ENCODE peak calls at places on chromosomes 7 and 10, in six cellular contexts. M is small intestine; L is CD4-positive, alpha-beta memory T cell; Q is cardiac muscle cell; V is PC-9; F is trophoblast cell. E is an unnamed sample.
A peak's percentile ranks its signal among the peaks of the same experiment; 100 is the strongest.

GRCh38 chr10:106557951-106558733 is 606.4 kb downstream of the SORCS1 start:
- DNase-seq in M (no peak), L (no peak), Q (peak; percentile 50), V (no peak), F (no peak), E (peak; percentile 26)

GRCh38 chr7:136079478-136079892 is 102.3 kb upstream of the MTPN start:
- DNase-seq in M (no peak), L (no peak), Q (no peak), V (no peak), F (no peak), E (no peak)

GRCh38 chr10:5551531-5552375 is 27.0 kb downstream of the CALML3 start:
- DNase-seq in M (peak; percentile 85), L (no peak), Q (no peak), V (peak; percentile 92), F (peak; percentile 55), E (peak; percentile 95)

GRCh38 chr7:143385891-143386781 is 5.0 kb downstream of the ZYX start:
- DNase-seq in M (no peak), L (peak; percentile 56), Q (peak; percentile 68), V (no peak), F (peak; percentile 33), E (no peak)

GRCh38 chr10:86668297-86669165 is at the start of gene LDB3:
- DNase-seq in M (peak; percentile 28), L (no peak), Q (peak; percentile 40), V (peak; percentile 73), F (no peak), E (no peak)

GRCh38 chr7:137360087-137360679 is 16.6 kb upstream of the PTN start:
- DNase-seq in M (no peak), L (no peak), Q (no peak), V (no peak), F (no peak), E (no peak)

GRCh38 chr10:62046522-62047239 is 145.2 kb downstream of the ARID5B start:
- DNase-seq in M (no peak), L (peak; percentile 35), Q (peak; percentile 95), V (no peak), F (peak; percentile 63), E (peak; percentile 54)

GRCh38 chr10:22605168-22605567 is 109.2 kb downstream of the PIP4K2A start:
- DNase-seq in M (no peak), L (no peak), Q (peak; percentile 88), V (no peak), F (peak; percentile 44), E (peak; percentile 83)

GRCh38 chr7:26624839-26625238 is 239.6 kb downstream of the SKAP2 start:
- DNase-seq in M (no peak), L (no peak), Q (no peak), V (no peak), F (no peak), E (no peak)

GRCh38 chr7:16647435-16647960 is 1.5 kb downstream of the BZW2 start:
- DNase-seq in M (no peak), L (no peak), Q (no peak), V (no peak), F (no peak), E (no peak)

DNA sequence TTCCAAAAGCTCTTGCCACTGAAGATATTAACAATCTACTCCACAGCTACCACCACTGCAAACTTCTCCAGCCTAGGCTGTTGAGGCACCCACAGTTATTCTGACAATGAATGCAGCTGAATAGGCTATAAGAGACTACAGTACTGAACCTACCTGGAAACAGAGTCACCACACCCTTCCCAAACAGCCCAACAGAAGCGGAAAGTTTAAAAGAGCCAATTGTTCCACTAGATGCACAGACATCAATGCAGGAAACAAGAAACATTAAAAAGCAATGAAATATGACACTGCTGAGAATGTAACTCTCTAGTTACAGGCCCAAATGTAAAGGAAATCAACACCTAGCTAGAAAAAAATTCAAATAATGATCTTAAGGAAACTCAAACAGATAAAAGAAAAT is 64.5 kb upstream of the PLA2G12B start:
- DNase-seq in M (no peak), L (no peak), Q (no peak), V (no peak), F (no peak), E (no peak)
- H3K36me3 ChIP-seq in M (no peaks in the 10 kb centered on the region), L (peaks cover 16% of the 10 kb centered on the region), Q (peaks cover 47% of the 10 kb centered on the region), V (peaks cover 18% of the 10 kb centered on the region), F (peaks cover 9% of the 10 kb centered on the region), E (peaks cover 13% of the 10 kb centered on the region)

GRCh38 chr7:155951554-155952158 is 139.4 kb upstream of the SHH start:
- DNase-seq in M (peak; percentile 97), L (no peak), Q (peak; percentile 63), V (peak; percentile 94), F (peak; percentile 97), E (peak; percentile 98)
- H3K4me3 ChIP-seq in M (no peak overlapping the region), L (no peak overlapping the region), Q (no peak overlapping the region), V (peak overlapping the region; percentile 45), F (no peak overlapping the region), E (no peak overlapping the region)

DNA sequence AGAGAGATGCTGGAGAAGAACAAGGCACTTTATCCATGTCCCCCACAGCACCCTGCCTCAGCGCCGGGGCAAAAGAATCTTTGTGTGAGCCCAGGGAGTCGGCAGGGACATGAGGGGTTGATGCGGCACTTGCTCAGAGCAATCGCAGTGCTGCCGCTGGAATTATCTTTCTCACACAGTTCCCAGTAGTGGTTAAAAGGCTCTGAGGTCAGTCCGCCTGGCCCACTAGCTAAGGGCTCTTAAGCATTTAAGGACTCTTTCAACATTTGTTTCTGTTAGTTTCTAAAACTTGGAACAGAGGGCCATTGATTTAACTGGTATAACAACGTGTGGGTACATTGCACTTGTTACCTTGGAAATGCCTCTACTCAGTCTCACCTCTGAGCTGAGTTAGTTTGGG is 208.0 kb upstream of the C7orf33 start:
- DNase-seq in M (no peak), L (no peak), Q (no peak), V (no peak), F (no peak), E (no peak)
- H3K36me3 ChIP-seq in M (no peaks in the 10 kb centered on the region), L (no peaks in the 10 kb centered on the region), Q (no peaks in the 10 kb centered on the region), V (no peaks in the 10 kb centered on the region), F (peaks cover 23% of the 10 kb centered on the region), E (no peaks in the 10 kb centered on the region)

GRCh38 chr10:16811292-16811691 is 5.9 kb downstream of the RSU1 start:
- DNase-seq in M (no peak), L (no peak), Q (no peak), V (no peak), F (no peak), E (no peak)

GRCh38 chr10:16816142-16816541 is 1.1 kb downstream of the RSU1 start:
- DNase-seq in M (no peak), L (no peak), Q (no peak), V (no peak), F (peak; percentile 80), E (no peak)

GRCh38 chr10:16814081-16814480 is 3.1 kb downstream of the RSU1 start:
- DNase-seq in M (no peak), L (no peak), Q (no peak), V (no peak), F (no peak), E (no peak)

GRCh38 chr10:16809074-16809718 is 8.0 kb downstream of the RSU1 start:
- DNase-seq in M (peak; percentile 27), L (peak; percentile 38), Q (peak; percentile 68), V (no peak), F (peak; percentile 61), E (peak; percentile 30)

DNA sequence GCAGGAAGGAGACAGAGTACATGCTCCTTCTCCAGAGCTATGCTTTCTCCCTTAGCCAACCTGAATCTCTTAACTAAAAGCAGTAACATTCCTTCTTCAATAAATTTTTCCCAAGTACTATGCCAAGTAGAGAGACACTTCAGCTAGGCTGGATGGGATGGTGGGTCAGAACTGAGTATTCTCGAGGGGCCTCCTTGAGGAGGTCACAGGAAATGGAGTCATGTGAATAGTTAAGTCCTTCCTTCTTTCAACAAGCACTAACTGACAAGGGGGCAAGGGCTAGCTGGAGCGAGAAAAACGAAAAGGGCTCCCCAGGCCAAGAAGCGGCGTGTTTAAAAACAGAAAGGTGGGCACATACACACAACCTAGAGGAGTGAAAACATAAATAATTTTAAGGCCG is 5.5 kb downstream of the RSU1 start:
- DNase-seq in M (no peak), L (no peak), Q (no peak), V (no peak), F (no peak), E (no peak)
- H3K4me3 ChIP-seq in M (no peak overlapping the region), L (no peak overlapping the region), Q (no peak overlapping the region), V (no peak overlapping the region), F (no peak overlapping the region), E (no peak overlapping the region)

GRCh38 chr7:11589251-11589650 is 242.7 kb downstream of the THSD7A start:
- DNase-seq in M (no peak), L (no peak), Q (no peak), V (no peak), F (peak; percentile 32), E (no peak)
- H3K36me3 ChIP-seq in M (no peaks in the 10 kb centered on the region), L (no peaks in the 10 kb centered on the region), Q (no peaks in the 10 kb centered on the region), V (no peaks in the 10 kb centered on the region), F (no peaks in the 10 kb centered on the region), E (no peaks in the 10 kb centered on the region)

GRCh38 chr7:57867884-57868701 is 418.1 kb downstream of the ZNF716 start:
- DNase-seq in M (no peak), L (no peak), Q (peak; percentile 14), V (no peak), F (peak; percentile 46), E (peak; percentile 2)
- H3K4me3 ChIP-seq in M (peak overlapping the region; percentile 42), L (no peak overlapping the region), Q (no peak overlapping the region), V (no peak overlapping the region), F (no peak overlapping the region), E (peak overlapping the region; percentile 25)

GRCh38 chr7:77691892-77692491 is 4.3 kb upstream of the RSBN1L start:
- DNase-seq in M (peak; percentile 92), L (no peak), Q (no peak), V (no peak), F (no peak), E (no peak)
- H3K36me3 ChIP-seq in M (no peaks in the 10 kb centered on the region), L (no peaks in the 10 kb centered on the region), Q (no peaks in the 10 kb centered on the region), V (no peaks in the 10 kb centered on the region), F (peaks cover 3% of the 10 kb centered on the region), E (peaks cover 2% of the 10 kb centered on the region)

DNA sequence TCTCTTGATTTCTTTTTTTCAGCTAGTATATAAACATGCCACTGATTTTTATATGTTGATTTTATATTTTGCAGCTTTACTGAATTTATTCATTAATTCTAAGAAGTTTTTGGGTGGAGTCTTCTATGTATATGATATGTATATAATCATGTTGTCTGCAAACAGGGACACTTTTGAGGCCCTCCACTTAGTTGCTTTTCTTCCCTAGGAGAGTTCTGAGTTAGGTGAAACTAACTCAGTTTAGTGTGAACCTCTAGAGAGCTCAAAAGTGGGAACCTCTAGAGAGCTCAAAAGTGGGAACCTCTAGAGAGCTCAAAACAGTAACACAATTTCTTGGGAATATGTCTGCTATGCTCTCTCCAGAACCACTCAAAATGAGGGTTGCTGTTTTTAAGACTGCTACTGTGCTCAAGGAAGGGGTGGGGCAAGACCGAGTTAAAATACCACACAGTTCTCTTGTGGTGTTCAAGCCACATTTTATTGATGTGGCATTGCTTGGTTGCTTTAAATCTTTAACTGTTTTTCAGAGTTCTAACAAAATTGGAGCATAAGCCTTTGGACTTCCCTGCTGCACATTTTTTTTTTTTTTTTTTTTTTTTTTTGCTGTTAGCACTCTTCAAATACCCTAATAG is 13.2 kb downstream of the CCDC7 start:
- DNase-seq in M (peak; percentile 21), L (peak; percentile 82), Q (no peak), V (no peak), F (no peak), E (no peak)
- H3K4me3 ChIP-seq in M (no peak overlapping the region), L (no peak overlapping the region), Q (no peak overlapping the region), V (no peak overlapping the region), F (no peak overlapping the region), E (no peak overlapping the region)

DNA sequence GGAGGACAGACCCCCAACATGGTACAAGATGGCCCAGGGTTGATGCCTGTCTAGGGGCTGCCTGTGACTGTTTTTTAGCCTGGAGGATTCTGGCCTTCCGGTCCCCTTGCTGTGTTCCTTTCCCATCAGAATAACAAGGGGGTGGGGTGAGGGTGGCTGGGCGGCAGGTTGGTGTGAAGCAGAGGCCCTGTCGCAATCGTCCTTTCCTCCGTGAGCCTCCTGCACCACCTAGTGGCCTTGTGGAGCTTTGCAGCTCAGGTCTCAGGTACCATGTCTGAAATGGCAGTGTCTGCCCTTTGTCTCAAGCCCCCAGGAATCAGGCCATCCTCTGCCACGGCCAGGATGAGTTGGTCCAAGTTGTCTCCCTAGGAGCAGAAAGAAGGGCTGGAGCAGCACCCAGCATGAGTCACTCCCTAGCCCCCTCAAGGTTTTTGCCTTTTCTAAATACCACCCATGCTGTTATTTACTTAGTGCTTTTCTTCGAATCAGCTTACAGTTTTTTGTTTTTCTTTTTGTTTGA is 24.2 kb downstream of the TACR2 start:
- DNase-seq in M (peak; percentile 82), L (peak; percentile 81), Q (peak; percentile 89), V (peak; percentile 88), F (peak; percentile 95), E (peak; percentile 81)
- H3K36me3 ChIP-seq in M (peaks cover 10% of the 10 kb centered on the region), L (peaks cover 55% of the 10 kb centered on the region), Q (peaks cover 54% of the 10 kb centered on the region), V (peaks cover 21% of the 10 kb centered on the region), F (peaks cover 55% of the 10 kb centered on the region), E (peaks cover 42% of the 10 kb centered on the region)

E was measured in bronchial epithelial cell.